ENCODE peak calls at places on chromosome 18, in eight cellular contexts. F is suprapubic skin; Y is IMR-90; V is hepatocyte; H is heart left ventricle; S is CD4-positive, CD25-positive, alpha-beta regulatory T cell; Z is psoas muscle; J is ascending aorta. C is an unnamed sample. For H3K9me3, the result is how much of the 10 kb centered on the place peaks cover.

GRCh38 chr18:46731316-46731715 is 25.5 kb downstream of the ST8SIA5 start:
- DNase-seq in Y (no peak), S (no peak), V (no peak), F (peak), H (no peak), J (no peak), Z (no peak), C (no peak)

GRCh38 chr18:11791131-11791530 is 60.1 kb upstream of the CHMP1B start:
- DNase-seq in Y (no peak), Z (no peak), S (no peak), V (no peak), H (no peak), J (no peak), F (no peak), C (no peak)

GRCh38 chr18:80108122-80108536 is 933 bp upstream of the ADNP2 start:
- DNase-seq in Y (no peak), H (peak), J (no peak), F (no peak), S (no peak), Z (peak), V (no peak), C (no peak)

GRCh38 chr18:48534364-48534763 is 4.5 kb upstream of the CTIF start:
- DNase-seq in V (no peak), F (no peak), J (no peak), H (no peak), S (no peak), Z (no peak), Y (peak), C (no peak)

GRCh38 chr18:39453882-39454281 is 1888.3 kb upstream of the CELF4 start:
- DNase-seq in V (peak), S (no peak), Z (no peak), H (peak), Y (peak), F (no peak), J (no peak), C (no peak)

GRCh38 chr18:50131591-50131990 is 63.4 kb downstream of the MYO5B start:
- DNase-seq in V (no peak), J (no peak), F (no peak), Z (no peak), H (no peak), S (no peak), Y (no peak), C (no peak)

GRCh38 chr18:69944434-69944833 is 3.2 kb downstream of the CD226 start:
- DNase-seq in J (no peak), V (no peak), Y (no peak), F (no peak), H (no peak), S (peak), Z (no peak), C (no peak)

GRCh38 chr18:12518326-12518725 is 110.6 kb downstream of the PRELID3A start:
- DNase-seq in H (no peak), J (no peak), Y (peak), S (no peak), F (no peak), Z (no peak), V (no peak), C (no peak)

GRCh38 chr18:42028232-42028832 is 73.3 kb downstream of the PIK3C3 start:
- DNase-seq in F (no peak), Y (peak), V (peak), Z (no peak), H (no peak), S (peak), J (no peak), C (no peak)

GRCh38 chr18:41410007-41410406 is 545.0 kb upstream of the PIK3C3 start:
- DNase-seq in F (no peak), Z (no peak), J (no peak), H (no peak), S (no peak), Y (no peak), V (no peak), C (no peak)

GRCh38 chr18:34223893-34224422 is 755 bp downstream of the NOL4 start:
- DNase-seq in F (no peak), H (no peak), Z (no peak), J (no peak), V (no peak), S (no peak), Y (no peak), C (no peak)

GRCh38 chr18:49725809-49726514 is 87.4 kb downstream of the ACAA2 start:
- DNase-seq in F (peak), Z (peak), S (no peak), V (peak), H (peak), Y (peak), J (peak), C (no peak)

GRCh38 chr18:48539406-48540328 is 836 bp downstream of the CTIF start:
- DNase-seq in V (peak), Z (peak), F (no peak), Y (peak), H (peak), S (peak), J (peak), C (no peak)

GRCh38 chr18:69261436-69261835 is 139.3 kb upstream of the DOK6 start:
- DNase-seq in Y (no peak), S (no peak), H (no peak), F (no peak), Z (no peak), J (no peak), V (no peak), C (no peak)

GRCh38 chr18:23523429-23524212 is 20.3 kb downstream of the RMC1 start:
- DNase-seq in S (no peak), F (no peak), J (no peak), Y (peak), V (no peak), H (no peak), Z (no peak), C (no peak)

GRCh38 chr18:37720706-37721105 is 155.1 kb upstream of the CELF4 start:
- DNase-seq in V (no peak), F (peak), Z (no peak), Y (no peak), S (no peak), H (no peak), J (no peak), C (no peak)

GRCh38 chr18:65937180-65937579 is 186.4 kb downstream of the CDH7 start:
- DNase-seq in S (no peak), J (no peak), F (no peak), V (no peak), Y (no peak), Z (no peak), H (no peak), C (no peak)

GRCh38 chr18:47618758-47619157 is 311.7 kb downstream of the SMAD2 start:
- DNase-seq in S (no peak), Y (no peak), H (no peak), J (no peak), V (no peak), Z (no peak), F (no peak), C (no peak)

GRCh38 chr18:65278939-65279667 is 471.7 kb upstream of the CDH7 start:
- DNase-seq in Y (no peak), S (no peak), F (no peak), Z (no peak), V (no peak), H (no peak), J (no peak), C (no peak)

GRCh38 chr18:48408111-48408726 is 964 bp downstream of the ZBTB7C start:
- DNase-seq in Z (peak), F (no peak), H (no peak), J (peak), V (no peak), Y (no peak), S (peak), C (no peak)

GRCh38 chr18:54423831-54424230 is 66.1 kb downstream of the C18orf54 start:
- DNase-seq in H (no peak), S (no peak), Z (no peak), F (no peak), V (no peak), Y (no peak), J (no peak), C (no peak)

GRCh38 chr18:58670561-58671121 is 624 bp upstream of the MALT1 start:
- DNase-seq in V (peak), J (no peak), S (no peak), Z (no peak), F (peak), Y (peak), H (peak), C (peak)

GRCh38 chr18:12630136-12630535 is 27.8 kb downstream of the SPIRE1 start:
- DNase-seq in F (no peak), S (no peak), V (no peak), Y (peak), J (no peak), Z (no peak), H (no peak), C (no peak)

GRCh38 chr18:44927127-44927849 is 246.6 kb downstream of the SETBP1 start:
- DNase-seq in F (no peak), V (no peak), J (no peak), S (no peak), Z (no peak), H (no peak), Y (no peak), C (no peak)

GRCh38 chr18:21599585-21600525 is 649 bp downstream of the ESCO1 start:
- DNase-seq in F (no peak), H (peak), Y (peak), V (peak), Z (peak), S (peak), J (peak), C (peak)

GRCh38 chr18:61635901-61636528 is 256.8 kb downstream of the RNF152 start:
- DNase-seq in H (peak), S (peak), V (peak), J (peak), Y (peak), Z (no peak), F (no peak), C (no peak)

GRCh38 chr18:50694147-50694546 is 125.7 kb downstream of the MRO start:
- DNase-seq in S (no peak), Y (no peak), H (no peak), J (no peak), Z (no peak), F (no peak), V (no peak), C (no peak)

GRCh38 chr18:24841536-24841935 is 381.1 kb downstream of the HRH4 start:
- DNase-seq in J (no peak), H (no peak), Z (no peak), V (no peak), F (no peak), S (no peak), Y (peak), C (no peak)

GRCh38 chr18:45110577-45111506 is 430.2 kb downstream of the SETBP1 start:
- DNase-seq in V (no peak), F (peak), H (peak), Z (peak), J (peak), S (no peak), Y (no peak), C (no peak)

GRCh38 chr18:68024716-68025115 is 508.2 kb upstream of the DSEL start:
- DNase-seq in J (no peak), F (no peak), Y (no peak), H (no peak), S (no peak), Z (no peak), V (no peak), C (no peak)

GRCh38 chr18:12038082-12038660 is 55.5 kb upstream of the ANKRD62 start:
- DNase-seq in Z (peak), F (no peak), H (no peak), S (peak), J (no peak), V (peak), Y (no peak), C (no peak)

GRCh38 chr18:46480187-46480586 is 176.8 kb downstream of the LOXHD1 start:
- DNase-seq in H (no peak), Y (no peak), S (no peak), Z (no peak), F (no peak), V (no peak), J (no peak), C (no peak)

GRCh38 chr18:62721837-62722795 is 6.8 kb downstream of the PHLPP1 start:
- DNase-seq in Y (no peak), F (no peak), H (no peak), Z (no peak), J (no peak), S (no peak), V (no peak), C (no peak)

GRCh38 chr18:13416208-13416607 is 197.6 kb downstream of the LDLRAD4 start:
- DNase-seq in V (no peak), J (peak), Z (no peak), Y (no peak), H (no peak), F (no peak), S (no peak), C (no peak)

DNA sequence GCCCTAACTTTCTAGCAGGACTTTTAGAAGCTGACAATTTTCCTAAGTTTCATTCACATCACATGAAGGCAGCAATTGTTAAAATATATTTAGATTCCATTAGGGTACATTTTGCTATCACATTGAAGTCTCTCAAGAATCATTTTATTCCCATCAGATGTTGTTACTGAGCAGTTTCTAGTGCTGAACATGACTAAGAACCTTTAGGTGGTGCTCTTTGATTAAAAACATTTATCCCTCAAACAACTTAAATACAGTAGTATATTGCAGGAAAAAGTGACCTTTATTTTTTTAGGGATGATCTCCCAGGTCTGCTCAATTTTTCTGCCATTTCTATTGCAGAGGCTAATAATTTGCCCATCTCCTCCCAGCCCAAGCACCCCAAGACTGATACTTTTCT is 22.9 kb upstream of the NARS1 start:
- DNase-seq in F (no peak), J (no peak), Z (no peak), Y (peak), V (no peak), H (no peak), S (no peak), C (no peak)
- H3K9me3 ChIP-seq in F (under half), J (under half), Z (under half), Y (under half), V (under half), H (under half), S (under half), C (under half)

DNA sequence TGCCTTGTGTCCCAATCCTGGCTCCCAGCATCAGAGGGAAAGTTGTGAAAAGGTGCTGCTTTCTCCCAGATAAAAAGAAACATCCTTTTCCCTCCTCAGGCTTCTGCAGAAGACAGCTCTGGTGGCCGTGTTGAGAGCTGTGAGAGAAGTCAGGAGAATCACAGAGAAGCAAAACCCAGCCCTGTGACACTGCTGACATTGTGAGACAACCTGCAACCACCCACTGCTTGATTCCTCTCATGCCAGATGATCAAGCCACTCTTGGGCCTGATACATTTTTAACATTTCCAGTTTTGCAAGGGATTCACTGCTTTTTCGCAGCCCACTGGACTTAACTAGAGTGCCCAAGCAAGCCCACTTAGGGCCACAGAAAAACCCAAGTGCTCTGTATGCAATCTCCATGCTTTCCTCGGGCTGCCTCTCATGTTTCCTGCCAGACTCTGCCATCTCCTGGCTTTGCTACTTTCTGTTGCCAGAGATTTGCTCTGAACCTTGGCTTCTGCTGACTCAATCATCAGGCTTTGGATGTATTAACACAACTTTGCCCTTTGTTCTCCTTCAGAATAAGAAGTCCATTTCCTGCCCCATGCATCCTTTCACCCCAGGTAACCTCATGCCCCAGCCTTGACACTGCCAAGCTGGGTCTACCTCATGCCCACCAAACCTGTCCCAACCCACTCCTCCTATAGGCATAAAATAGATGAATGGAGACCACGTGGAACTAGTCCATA is 24.9 kb upstream of the TTR start:
- DNase-seq in H (no peak), J (no peak), Y (no peak), S (no peak), Z (no peak), V (peak), F (no peak), C (no peak)
- H3K27ac ChIP-seq in H (no peak), J (no peak), Y (no peak), S (no peak), Z (no peak), V (peak), F (no peak), C (no peak)

DNA sequence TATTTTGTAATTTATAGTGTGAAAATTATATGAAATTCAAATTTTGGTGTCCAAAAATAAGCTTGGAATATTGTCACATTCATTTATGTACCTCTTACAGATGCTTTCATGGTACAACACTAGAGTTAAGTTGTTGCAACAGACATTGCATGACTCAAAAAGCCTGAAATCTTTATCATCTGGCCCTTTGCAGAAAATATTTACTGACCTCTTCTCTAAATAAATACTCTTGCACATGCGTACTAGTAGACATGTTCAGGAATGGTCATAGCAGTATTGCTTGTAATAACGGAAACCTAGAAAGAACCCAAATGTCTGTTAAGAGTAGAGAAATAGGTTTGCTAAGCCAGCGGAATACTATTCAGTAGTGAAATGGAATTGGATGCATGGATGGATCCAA is 60.4 kb downstream of the GALNT1 start:
- DNase-seq in F (no peak), S (no peak), Z (no peak), V (no peak), H (no peak), Y (peak), J (no peak), C (no peak)
- H3K9me3 ChIP-seq in F (under half), S (under half), Z (under half), V (under half), H (under half), Y (under half), J (under half), C (under half)

GRCh38 chr18:28065031-28065792 is 111.7 kb downstream of the CDH2 start:
- DNase-seq in H (no peak), Y (peak), J (no peak), S (no peak), F (no peak), Z (no peak), V (peak), C (no peak)
- H3K27ac ChIP-seq in H (peak), Y (peak), J (no peak), S (no peak), F (no peak), Z (no peak), V (peak), C (no peak)